ENCODE peak calls at places on chromosome 17, in five cellular contexts. D, Z, Y, C and Q are unnamed samples.

GRCh38 chr17:70181866-70182265 is 12.5 kb downstream of the KCNJ2 start:
- DNase-seq in D (no peak), Z (no peak), Y (no peak), C (no peak), Q (no peak)

GRCh38 chr17:37050905-37051304 is 102.2 kb downstream of the AATF start:
- DNase-seq in D (no peak), Z (no peak), Y (no peak), C (no peak), Q (no peak)

GRCh38 chr17:45973099-45973838 is 25.8 kb upstream of the STH start:
- DNase-seq in D (no peak), Z (no peak), Y (no peak), C (no peak), Q (no peak)

GRCh38 chr17:75288784-75289121 is 480 bp downstream of the SLC25A19 start:
- DNase-seq in D (peak), Z (no peak), Y (no peak), C (no peak), Q (no peak)

GRCh38 chr17:8857919-8858318 is 9.6 kb downstream of the PIK3R6 start:
- DNase-seq in D (no peak), Z (no peak), Y (no peak), C (no peak), Q (peak)

GRCh38 chr17:41684050-41684449 is 4.6 kb upstream of the EIF1 start:
- DNase-seq in D (no peak), Z (no peak), Y (no peak), C (no peak), Q (no peak)

GRCh38 chr17:81923302-81924260 is 4.0 kb downstream of the MAFG start:
- DNase-seq in D (peak), Z (peak), Y (no peak), C (peak), Q (peak)

GRCh38 chr17:31877911-31878702 is 19.1 kb upstream of the COPRS start:
- DNase-seq in D (no peak), Z (no peak), Y (no peak), C (no peak), Q (peak)

GRCh38 chr17:43891851-43892671 is 15.3 kb downstream of the MPP2 start:
- DNase-seq in D (no peak), Z (no peak), Y (no peak), C (no peak), Q (no peak)

GRCh38 chr17:72063756-72064461 is 56.9 kb upstream of the SOX9 start:
- DNase-seq in D (no peak), Z (no peak), Y (no peak), C (no peak), Q (no peak)

GRCh38 chr17:41103896-41104295 is 1.3 kb upstream of the KRTAP4-9 start:
- DNase-seq in D (no peak), Z (no peak), Y (no peak), C (no peak), Q (no peak)

GRCh38 chr17:57342141-57342540 is 85.8 kb downstream of the MSI2 start:
- DNase-seq in D (no peak), Z (no peak), Y (no peak), C (no peak), Q (no peak)

GRCh38 chr17:64320613-64321553 is 57.8 kb upstream of the TEX2 start:
- DNase-seq in D (peak), Z (no peak), Y (peak), C (no peak), Q (no peak)

GRCh38 chr17:43940630-43941029 is 1.6 kb downstream of the PPY start:
- DNase-seq in D (peak), Z (no peak), Y (no peak), C (no peak), Q (no peak)

GRCh38 chr17:75774471-75774987 is 9.5 kb upstream of the GALK1 start:
- DNase-seq in D (no peak), Z (no peak), Y (no peak), C (no peak), Q (no peak)

GRCh38 chr17:63418540-63418939 is 27.6 kb downstream of the CYB561 start:
- DNase-seq in D (no peak), Z (no peak), Y (no peak), C (no peak), Q (no peak)

GRCh38 chr17:1713878-1714487 is 3.8 kb upstream of the TLCD2 start:
- DNase-seq in D (peak), Z (no peak), Y (no peak), C (peak), Q (no peak)
- TF ChIP-seq CTCF in D (peak), Z (no peak), Y (peak), C (peak), Q (peak)

GRCh38 chr17:10318540-10318939 is 54.3 kb downstream of the MYH13 start:
- DNase-seq in D (no peak), Z (no peak), Y (no peak), C (no peak), Q (no peak)

GRCh38 chr17:10313037-10313672 is 59.7 kb downstream of the MYH13 start:
- DNase-seq in D (no peak), Z (no peak), Y (no peak), C (no peak), Q (no peak)

GRCh38 chr17:10314332-10314731 is 58.5 kb downstream of the MYH13 start:
- DNase-seq in D (no peak), Z (no peak), Y (no peak), C (no peak), Q (no peak)

GRCh38 chr17:10316986-10317834 is 55.6 kb downstream of the MYH13 start:
- DNase-seq in D (peak), Z (peak), Y (no peak), C (no peak), Q (no peak)
- TF ChIP-seq CTCF in D (peak), Z (no peak), Y (peak), C (peak), Q (peak)

GRCh38 chr17:32913593-32913992 is 14.4 kb upstream of the TMEM98 start:
- DNase-seq in D (no peak), Z (no peak), Y (no peak), C (no peak), Q (no peak)

GRCh38 chr17:32914181-32914580 is 13.8 kb upstream of the TMEM98 start:
- DNase-seq in D (no peak), Z (no peak), Y (no peak), C (no peak), Q (no peak)

GRCh38 chr17:32909787-32910369 is 18.1 kb upstream of the TMEM98 start:
- DNase-seq in D (peak), Z (peak), Y (peak), C (no peak), Q (no peak)

GRCh38 chr17:32910769-32911168 is 17.2 kb upstream of the TMEM98 start:
- DNase-seq in D (no peak), Z (no peak), Y (no peak), C (no peak), Q (no peak)

DNA sequence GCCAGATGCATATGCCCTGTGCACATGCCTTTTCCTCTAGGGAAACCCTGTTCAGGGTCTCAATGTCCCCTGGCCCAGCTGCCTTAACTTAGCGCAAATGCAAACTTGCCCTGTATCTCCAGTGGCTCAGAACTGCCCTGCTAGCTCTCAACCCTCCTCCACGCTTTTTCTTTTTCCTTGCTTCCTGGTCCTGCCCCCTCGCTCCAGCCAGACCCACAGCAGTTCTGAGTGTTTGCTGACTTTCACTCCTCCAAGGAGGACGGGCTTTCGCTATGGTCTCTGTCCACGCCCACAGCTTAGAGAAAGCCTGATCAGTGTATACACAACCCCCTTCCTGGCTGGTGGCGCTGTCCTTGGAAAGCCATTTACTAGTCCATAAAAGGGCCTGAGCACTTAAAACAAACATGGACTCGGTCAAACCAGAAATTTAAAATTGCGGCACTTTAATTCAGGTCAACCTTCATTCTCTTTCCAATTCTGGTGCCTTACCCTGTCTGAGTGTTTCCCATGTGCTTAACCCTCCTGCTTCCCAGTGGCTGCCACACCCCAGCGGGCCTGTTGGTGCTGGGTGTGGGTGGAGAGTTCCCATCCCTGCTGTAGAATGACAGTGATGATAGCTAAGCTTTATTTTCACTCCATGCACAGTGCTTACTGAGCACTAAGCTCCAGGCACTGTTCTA is 15.6 kb upstream of the TMEM98 start:
- DNase-seq in D (peak), Z (no peak), Y (no peak), C (peak), Q (no peak)
- TF ChIP-seq CTCF in D (no peak), Z (no peak), Y (no peak), C (peak), Q (no peak)

DNA sequence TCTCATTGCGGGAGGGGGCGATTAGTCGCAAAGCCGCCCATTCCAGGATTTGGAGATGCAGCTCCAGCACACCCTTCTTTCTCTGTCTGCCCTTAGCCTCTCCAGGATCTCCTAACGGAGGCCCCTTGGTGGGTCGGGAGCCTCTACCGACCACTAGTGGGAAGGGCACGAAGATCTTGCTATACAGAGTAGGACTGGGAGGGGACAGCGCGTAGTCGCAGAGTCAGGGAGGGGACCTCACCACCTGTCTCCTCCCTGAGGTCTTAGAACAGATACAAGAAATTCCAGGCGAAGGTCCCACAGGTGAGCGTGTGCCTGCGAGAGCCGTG is 569 bp upstream of the SMTNL2 start:
- DNase-seq in D (peak), Z (no peak), Y (no peak), C (no peak), Q (peak)
- TF ChIP-seq CTCF in D (peak), Z (no peak), Y (no peak), C (no peak), Q (peak)

DNA sequence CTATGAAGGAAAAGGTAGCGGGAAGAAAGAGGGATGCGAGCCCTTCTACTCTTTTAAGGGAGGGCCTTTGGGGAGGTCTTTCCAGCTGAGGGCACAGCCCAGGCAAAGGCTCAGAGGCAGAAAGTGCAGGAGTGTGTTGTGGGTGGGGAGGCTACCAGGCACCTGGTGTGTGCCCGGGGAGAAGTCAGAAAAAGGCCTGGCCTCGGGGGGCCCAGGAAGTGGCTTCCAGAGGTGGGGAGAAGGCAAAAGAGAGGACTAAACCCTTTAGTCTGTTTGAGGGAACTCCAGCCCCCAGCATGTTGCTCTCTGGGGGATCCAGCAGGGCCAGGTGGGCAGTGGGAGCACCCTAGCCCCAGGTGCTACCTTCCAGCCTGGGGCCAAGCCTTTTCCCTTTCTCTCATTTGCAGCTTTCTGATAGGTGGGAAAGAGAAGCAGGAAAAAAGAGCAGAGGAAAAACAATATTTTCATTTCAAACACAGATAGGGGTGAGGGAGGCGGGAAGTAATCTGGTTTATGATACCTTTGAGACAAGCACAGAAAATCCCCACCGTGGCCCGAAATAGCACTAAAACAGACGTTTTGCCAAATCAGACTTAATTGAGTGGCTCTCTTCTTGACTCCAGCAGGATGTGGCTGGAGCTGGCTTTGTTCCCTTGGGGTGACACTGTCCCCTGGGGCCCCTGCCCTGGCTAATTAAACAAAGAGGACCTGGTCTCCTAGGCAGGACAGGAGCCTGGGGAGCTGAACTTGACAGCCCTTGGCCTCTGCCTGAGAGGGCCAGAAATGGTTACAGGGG is 10.4 kb downstream of the RAI1 start:
- DNase-seq in D (no peak), Z (no peak), Y (no peak), C (no peak), Q (no peak)
- TF ChIP-seq CTCF in D (no peak), Z (no peak), Y (no peak), C (no peak), Q (no peak)

DNA sequence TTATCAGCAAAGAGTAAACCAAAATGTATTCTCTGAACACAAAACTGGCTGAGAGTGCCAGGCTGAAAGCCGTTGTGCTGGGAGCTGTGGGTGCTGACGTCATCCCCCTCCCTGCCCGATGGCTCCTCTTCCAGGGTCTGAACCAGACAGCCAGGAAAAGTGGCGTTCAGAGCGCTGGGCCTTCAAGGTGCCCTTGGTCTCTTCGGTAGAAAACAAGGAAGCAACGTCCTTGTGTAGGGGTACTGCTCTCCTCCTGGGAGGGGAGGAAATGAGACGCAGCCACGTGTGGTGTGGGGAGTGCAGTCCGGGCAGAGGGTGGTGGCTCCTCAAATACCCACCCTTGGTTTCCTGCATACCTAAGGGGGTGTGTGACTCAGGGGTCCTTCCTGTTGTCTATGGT is 394.7 kb downstream of the SEC14L1 start:
- DNase-seq in D (no peak), Z (no peak), Y (no peak), C (no peak), Q (no peak)
- TF ChIP-seq CTCF in D (no peak), Z (no peak), Y (no peak), C (no peak), Q (no peak)

GRCh38 chr17:564526-564925 is 150.1 kb downstream of the VPS53 start:
- DNase-seq in D (no peak), Z (no peak), Y (no peak), C (no peak), Q (no peak)
- TF ChIP-seq CTCF in D (no peak), Z (no peak), Y (no peak), C (no peak), Q (no peak)

GRCh38 chr17:35612924-35613521 is 25.9 kb downstream of the AP2B1 start:
- DNase-seq in D (peak), Z (peak), Y (no peak), C (no peak), Q (no peak)
- TF ChIP-seq CTCF in D (peak), Z (no peak), Y (peak), C (no peak), Q (peak)

GRCh38 chr17:15381707-15382106 is 40.3 kb upstream of the TEKT3 start:
- DNase-seq in D (no peak), Z (no peak), Y (no peak), C (no peak), Q (no peak)

GRCh38 chr17:15379659-15380058 is 38.3 kb upstream of the TEKT3 start:
- DNase-seq in D (no peak), Z (no peak), Y (no peak), C (no peak), Q (no peak)

GRCh38 chr17:15382866-15383265 is 41.5 kb upstream of the TEKT3 start:
- DNase-seq in D (no peak), Z (no peak), Y (no peak), C (no peak), Q (no peak)

GRCh38 chr17:15378243-15378642 is 36.8 kb upstream of the TEKT3 start:
- DNase-seq in D (no peak), Z (no peak), Y (no peak), C (no peak), Q (no peak)

DNA sequence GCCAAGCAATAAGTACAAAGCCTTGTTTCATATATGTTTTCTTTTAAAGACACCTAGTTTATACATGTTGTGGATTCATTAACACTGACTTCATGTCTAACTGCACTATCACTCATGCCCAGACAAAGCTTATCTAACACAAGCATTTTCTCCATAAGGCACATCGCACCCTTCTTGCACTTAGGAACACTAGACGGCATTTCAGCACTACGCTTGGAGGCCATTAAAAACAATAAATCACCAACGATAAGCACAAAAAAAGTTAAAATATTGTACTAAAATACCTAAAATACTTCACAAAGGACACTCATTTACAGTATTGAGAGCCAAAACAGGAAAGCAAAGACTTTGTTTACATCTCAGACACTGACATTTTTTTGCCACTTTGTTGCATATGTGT is 39.0 kb upstream of the TEKT3 start:
- DNase-seq in D (no peak), Z (no peak), Y (no peak), C (no peak), Q (no peak)
- TF ChIP-seq CTCF in D (no peak), Z (no peak), Y (no peak), C (no peak), Q (no peak)